ENCODE peak calls at places on chromosome X, in eight cellular contexts. R is fibroblast of the aortic adventitia, G is omental fat pad, P is BE2C, V is activated B cell treated with CpG ODN at 0.5 μM for 24 hours, A is WTC11, I is Caco-2, O is IMR-90. B is an unnamed sample.

GRCh38 chrX:153200462-153200861 is 21.4 kb downstream of the MAGEA1 start:
- DNase-seq in R (no peak), G (no peak), P (no peak), V (no peak), A (no peak), I (no peak), O (no peak), B (no peak)

GRCh38 chrX:46326161-46326560 is 219.1 kb downstream of the ZNF674 start:
- DNase-seq in R (peak), G (no peak), P (no peak), V (no peak), A (no peak), I (no peak), O (peak), B (no peak)

GRCh38 chrX:88604433-88605221 is 142.4 kb upstream of the CPXCR1 start:
- DNase-seq in R (no peak), G (no peak), P (no peak), V (no peak), A (no peak), I (peak), O (no peak), B (no peak)

GRCh38 chrX:120512222-120512621 is 43.1 kb upstream of the LAMP2 start:
- DNase-seq in R (no peak), G (no peak), P (no peak), V (no peak), A (no peak), I (no peak), O (no peak), B (no peak)

GRCh38 chrX:65528705-65529340 is 5.8 kb downstream of the LAS1L start:
- DNase-seq in R (peak), G (peak), P (peak), V (peak), A (peak), I (no peak), O (peak), B (peak)

GRCh38 chrX:10010686-10011085 is 43.5 kb downstream of the CLDN34 start:
- DNase-seq in R (no peak), G (no peak), P (no peak), V (no peak), A (no peak), I (no peak), O (peak), B (no peak)

GRCh38 chrX:18036394-18036793 is 175.3 kb upstream of the RAI2 start:
- DNase-seq in R (no peak), G (no peak), P (no peak), V (no peak), A (no peak), I (no peak), O (no peak), B (no peak)

GRCh38 chrX:40153335-40154221 is 55.8 kb upstream of the BCOR start:
- DNase-seq in R (no peak), G (no peak), P (peak), V (peak), A (peak), I (no peak), O (no peak), B (no peak)

GRCh38 chrX:39438603-39439602 is 637.6 kb downstream of the MID1IP1 start:
- DNase-seq in R (no peak), G (no peak), P (no peak), V (no peak), A (peak), I (no peak), O (no peak), B (no peak)

GRCh38 chrX:35841872-35842271 is 43.7 kb downstream of the MAGEB16 start:
- DNase-seq in R (no peak), G (no peak), P (no peak), V (no peak), A (no peak), I (no peak), O (no peak), B (no peak)

GRCh38 chrX:1545776-1546408 is 8.9 kb upstream of the P2RY8 start:
- DNase-seq in R (no peak), G (no peak), P (no peak), V (no peak), A (no peak), I (no peak), O (no peak), B (no peak)

GRCh38 chrX:48156014-48156413 is 25.6 kb downstream of the SPACA5B start:
- DNase-seq in R (no peak), G (no peak), P (no peak), V (no peak), A (no peak), I (no peak), O (no peak), B (no peak)

GRCh38 chrX:131762802-131763234 is 218.9 kb downstream of the OR13H1 start:
- DNase-seq in R (peak), G (no peak), P (no peak), V (no peak), A (no peak), I (no peak), O (peak), B (no peak)

GRCh38 chrX:23334871-23335599 is 386 bp downstream of the PTCHD1 start:
- DNase-seq in R (no peak), G (no peak), P (no peak), V (no peak), A (peak), I (no peak), O (no peak), B (no peak)

GRCh38 chrX:14872355-14872754 is 514 bp downstream of the FANCB start:
- DNase-seq in R (no peak), G (no peak), P (peak), V (no peak), A (no peak), I (no peak), O (no peak), B (no peak)

GRCh38 chrX:149528381-149528780 is 12.4 kb upstream of the EOLA1 start:
- DNase-seq in R (no peak), G (no peak), P (no peak), V (no peak), A (no peak), I (no peak), O (no peak), B (no peak)

GRCh38 chrX:39955621-39956020 is 142.1 kb downstream of the BCOR start:
- DNase-seq in R (no peak), G (no peak), P (no peak), V (no peak), A (no peak), I (no peak), O (no peak), B (no peak)

GRCh38 chrX:124747295-124747694 is 400.9 kb downstream of the SH2D1A start:
- DNase-seq in R (no peak), G (no peak), P (no peak), V (no peak), A (no peak), I (no peak), O (no peak), B (no peak)

GRCh38 chrX:18883961-18884765 is 99.8 kb downstream of the PHKA2 start:
- DNase-seq in R (no peak), G (no peak), P (no peak), V (no peak), A (no peak), I (no peak), O (no peak), B (no peak)

GRCh38 chrX:77493677-77494553 is 46.7 kb downstream of the FGF16 start:
- DNase-seq in R (peak), G (no peak), P (peak), V (no peak), A (peak), I (peak), O (peak), B (peak)

GRCh38 chrX:111168314-111168713 is 72.3 kb downstream of the PAK3 start:
- DNase-seq in R (no peak), G (no peak), P (peak), V (no peak), A (peak), I (no peak), O (peak), B (no peak)

GRCh38 chrX:151177141-151178027 is 1.0 kb downstream of the GPR50 start:
- DNase-seq in R (no peak), G (no peak), P (peak), V (no peak), A (peak), I (no peak), O (no peak), B (no peak)

GRCh38 chrX:137574102-137574783 is 8.3 kb downstream of the ZIC3 start:
- DNase-seq in R (no peak), G (no peak), P (no peak), V (no peak), A (peak), I (no peak), O (no peak), B (no peak)

GRCh38 chrX:20595928-20596550 is 329.3 kb upstream of the RPS6KA3 start:
- DNase-seq in R (peak), G (no peak), P (peak), V (no peak), A (peak), I (no peak), O (no peak), B (no peak)

GRCh38 chrX:122220644-122221373 is 963.3 kb upstream of the GRIA3 start:
- DNase-seq in R (no peak), G (no peak), P (no peak), V (no peak), A (peak), I (no peak), O (no peak), B (no peak)

GRCh38 chrX:22314211-22314610 is 41.5 kb downstream of the CBLL2 start:
- DNase-seq in R (peak), G (no peak), P (no peak), V (no peak), A (no peak), I (no peak), O (no peak), B (no peak)

GRCh38 chrX:39396358-39396995 is 595.2 kb downstream of the MID1IP1 start:
- DNase-seq in R (no peak), G (no peak), P (no peak), V (no peak), A (no peak), I (no peak), O (no peak), B (no peak)

GRCh38 chrX:47273011-47273730 is 40.4 kb downstream of the USP11 start:
- DNase-seq in R (no peak), G (no peak), P (no peak), V (no peak), A (no peak), I (no peak), O (no peak), B (no peak)

GRCh38 chrX:150508461-150509367 is 59.7 kb upstream of the MTM1 start:
- DNase-seq in R (peak), G (no peak), P (no peak), V (no peak), A (peak), I (no peak), O (peak), B (no peak)

GRCh38 chrX:139126493-139126892 is 404.0 kb upstream of the F9 start:
- DNase-seq in R (no peak), G (no peak), P (no peak), V (no peak), A (peak), I (peak), O (no peak), B (no peak)
- TF ChIP-seq CTCF in R (peak), G (no peak), P (no peak), V (no peak), A (peak), I (peak), O (no peak), B (peak)

DNA sequence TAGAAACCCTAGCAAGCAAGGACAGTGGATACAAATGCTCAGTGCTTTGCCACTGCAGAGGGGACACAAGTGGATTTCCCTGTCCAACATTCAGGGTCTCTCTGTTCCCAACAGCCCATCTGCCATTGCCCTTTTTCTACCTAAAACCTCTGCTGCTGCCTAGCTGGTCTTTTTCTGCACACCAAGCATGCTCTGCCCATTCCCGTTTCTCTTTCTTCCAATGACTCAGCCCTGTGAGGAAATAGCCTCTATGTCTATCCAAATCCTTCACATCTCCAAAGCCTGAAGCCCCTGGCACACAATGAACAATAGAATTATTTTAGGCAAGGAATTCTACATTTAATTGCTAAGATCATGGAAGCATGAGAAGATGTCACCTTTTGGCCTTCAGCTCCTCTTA is 5.7 kb upstream of the AMELX start:
- DNase-seq in R (peak), G (no peak), P (no peak), V (no peak), A (no peak), I (no peak), O (peak), B (no peak)
- TF ChIP-seq CTCF in R (no peak), G (no peak), P (no peak), V (no peak), A (no peak), I (no peak), O (no peak), B (no peak)

DNA sequence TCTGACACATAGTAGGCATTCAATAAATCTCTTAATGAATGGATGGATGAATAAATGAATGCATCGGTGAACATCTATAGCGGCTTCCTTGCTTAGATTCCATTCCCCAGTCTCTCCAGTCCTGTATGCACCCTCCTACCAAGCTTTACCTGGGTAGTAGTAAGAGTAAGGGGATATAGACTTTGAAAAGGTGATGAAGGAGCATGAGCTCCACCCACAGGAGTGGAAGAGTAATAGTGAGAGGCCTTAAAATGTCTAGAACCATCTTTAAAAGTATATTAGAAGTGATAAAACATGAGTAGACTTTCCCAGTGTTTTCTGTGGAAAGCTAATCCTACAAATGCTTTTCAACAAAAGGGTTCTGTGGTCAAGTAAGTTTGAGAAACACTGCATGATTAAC is 35.5 kb upstream of the GPC3 start:
- DNase-seq in R (no peak), G (no peak), P (no peak), V (no peak), A (no peak), I (peak), O (no peak), B (no peak)
- TF ChIP-seq CTCF in R (no peak), G (no peak), P (peak), V (no peak), A (no peak), I (no peak), O (no peak), B (no peak)

DNA sequence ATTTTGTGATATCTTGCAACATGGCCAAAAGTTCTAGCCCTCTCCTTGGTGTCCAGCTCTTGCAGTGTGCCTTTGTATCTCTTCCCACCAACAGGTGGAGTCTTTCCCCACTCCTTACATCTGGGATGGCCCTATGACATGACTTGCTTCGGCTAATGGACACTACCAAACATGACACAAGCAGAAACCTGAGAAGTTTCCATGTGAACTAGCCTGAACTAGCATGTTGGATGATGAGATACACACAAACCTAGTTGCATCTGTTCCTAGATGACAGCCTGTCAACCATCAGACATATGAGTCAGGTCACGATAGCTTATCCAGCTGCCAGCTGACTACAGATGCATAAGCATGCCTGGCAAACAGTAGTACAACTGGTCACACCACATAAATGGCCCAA is 207.5 kb upstream of the FTHL17 start:
- DNase-seq in R (peak), G (no peak), P (peak), V (no peak), A (no peak), I (peak), O (peak), B (no peak)
- TF ChIP-seq CTCF in R (peak), G (no peak), P (peak), V (no peak), A (no peak), I (peak), O (peak), B (no peak)

GRCh38 chrX:115898382-115899001 is 272.1 kb upstream of the AGTR2 start:
- DNase-seq in R (peak), G (peak), P (peak), V (peak), A (no peak), I (no peak), O (peak), B (no peak)
- TF ChIP-seq CTCF in R (peak), G (no peak), P (peak), V (no peak), A (no peak), I (no peak), O (peak), B (no peak)

GRCh38 chrX:102341867-102342266 is 94.9 kb downstream of the NXF2 start:
- DNase-seq in R (no peak), G (no peak), P (no peak), V (no peak), A (no peak), I (no peak), O (no peak), B (no peak)
- TF ChIP-seq CTCF in R (peak), G (no peak), P (peak), V (no peak), A (no peak), I (no peak), O (peak), B (peak)

GRCh38 chrX:135421932-135422809 is at the start of gene SMIM10L2A:
- DNase-seq in R (no peak), G (no peak), P (no peak), V (no peak), A (peak), I (no peak), O (no peak), B (no peak)
- TF ChIP-seq CTCF in R (no peak), G (no peak), P (no peak), V (no peak), A (no peak), I (no peak), O (no peak), B (no peak)